ENCODE peak calls at places on chromosome 7, in six cellular contexts. X is A549, J is AG04449, D is epithelial cell of proximal tubule, S is AG09319, N is cardiac muscle cell. V is an unnamed sample.

GRCh38 chr7:124276005-124276606 is 243.2 kb upstream of the TMEM229A start:
- DNase-seq in N (peak), D (no peak), X (peak), J (no peak), S (no peak), V (no peak)

GRCh38 chr7:42574693-42575084 is 337.2 kb downstream of the C7orf25 start:
- DNase-seq in J (no peak), S (no peak), D (no peak), N (peak), X (no peak), V (peak)

GRCh38 chr7:43467406-43467805 is 115.5 kb upstream of the STK17A start:
- DNase-seq in J (no peak), N (peak), X (no peak), D (no peak), S (no peak), V (peak)

GRCh38 chr7:17181482-17181881 is 117.0 kb upstream of the AHR start:
- DNase-seq in N (no peak), D (no peak), S (no peak), J (no peak), X (no peak), V (no peak)

GRCh38 chr7:110839866-110840265 is 251.1 kb upstream of the LRRN3 start:
- DNase-seq in S (peak), D (no peak), N (peak), J (no peak), X (peak), V (peak)

GRCh38 chr7:111855842-111856227 is 293.5 kb upstream of the IMMP2L start:
- DNase-seq in S (no peak), N (peak), X (peak), D (no peak), J (no peak), V (peak)

GRCh38 chr7:99791667-99792356 is 7.8 kb upstream of the CYP3A4 start:
- DNase-seq in J (no peak), S (no peak), X (no peak), D (peak), N (no peak), V (peak)

GRCh38 chr7:69878015-69878414 is 279.7 kb downstream of the AUTS2 start:
- DNase-seq in J (no peak), D (no peak), S (no peak), N (no peak), X (no peak), V (no peak)

GRCh38 chr7:67019562-67020390 is 23.1 kb downstream of the TYW1 start:
- DNase-seq in D (no peak), J (no peak), X (no peak), S (no peak), N (no peak), V (peak)

GRCh38 chr7:135335628-135336139 is 102.0 kb downstream of the STRA8 start:
- DNase-seq in X (peak), S (no peak), J (no peak), D (no peak), N (peak), V (peak)

GRCh38 chr7:128430207-128430606 is 20.4 kb upstream of the IMPDH1 start:
- DNase-seq in J (no peak), S (no peak), N (no peak), X (peak), D (no peak), V (no peak)

GRCh38 chr7:50146692-50147091 is 53.6 kb upstream of the ZPBP start:
- DNase-seq in J (no peak), S (no peak), N (no peak), D (no peak), X (no peak), V (no peak)

GRCh38 chr7:131778601-131779000 is 222.2 kb upstream of the PODXL start:
- DNase-seq in S (no peak), N (no peak), X (no peak), J (no peak), D (no peak), V (no peak)

GRCh38 chr7:3120513-3120912 is 76.8 kb upstream of the CARD11 start:
- DNase-seq in D (no peak), S (no peak), J (no peak), N (no peak), X (no peak), V (no peak)

GRCh38 chr7:70849580-70850235 is 282.2 kb upstream of the GALNT17 start:
- DNase-seq in J (no peak), S (no peak), X (no peak), D (no peak), N (no peak), V (no peak)

GRCh38 chr7:108537229-108537628 is 11.3 kb upstream of the PNPLA8 start:
- DNase-seq in N (no peak), S (no peak), J (no peak), X (no peak), D (no peak), V (no peak)

GRCh38 chr7:157614457-157615020 is 277.7 kb downstream of the DNAJB6 start:
- DNase-seq in N (no peak), D (no peak), S (no peak), J (no peak), X (no peak), V (no peak)

GRCh38 chr7:138981332-138982203 is at the start of gene KIAA1549:
- DNase-seq in N (peak), S (peak), J (no peak), X (peak), D (no peak), V (peak)

GRCh38 chr7:45118830-45119452 is 7.4 kb upstream of the TBRG4 start:
- DNase-seq in S (no peak), J (no peak), N (no peak), X (no peak), D (no peak), V (no peak)

GRCh38 chr7:112133328-112133727 is 72.9 kb downstream of the DOCK4 start:
- DNase-seq in S (no peak), J (no peak), X (no peak), N (no peak), D (no peak), V (no peak)

GRCh38 chr7:73560035-73560835 is 2.7 kb upstream of the BCL7B start:
- DNase-seq in N (peak), J (peak), S (peak), X (peak), D (peak), V (peak)

GRCh38 chr7:125563964-125564529 is 634.4 kb upstream of the POT1 start:
- DNase-seq in J (no peak), S (no peak), X (no peak), N (no peak), D (no peak), V (no peak)

GRCh38 chr7:77687100-77687746 is 9.0 kb upstream of the RSBN1L start:
- DNase-seq in N (peak), J (no peak), X (no peak), S (no peak), D (no peak), V (peak)

GRCh38 chr7:74248156-74248555 is 6.0 kb downstream of the RFC2 start:
- DNase-seq in X (no peak), N (no peak), D (no peak), S (no peak), J (no peak), V (no peak)

GRCh38 chr7:143380264-143380645 is 890 bp upstream of the ZYX start:
- DNase-seq in D (no peak), N (peak), J (no peak), X (peak), S (peak), V (peak)

GRCh38 chr7:44258865-44259546 is 58.2 kb downstream of the YKT6 start:
- DNase-seq in D (no peak), J (no peak), N (no peak), S (no peak), X (no peak), V (no peak)

GRCh38 chr7:50851891-50852290 is 69.2 kb upstream of the GRB10 start:
- DNase-seq in J (no peak), N (no peak), D (no peak), X (no peak), S (no peak), V (no peak)

GRCh38 chr7:73822319-73823173 is 8.2 kb upstream of the CLDN4 start:
- DNase-seq in N (peak), S (peak), J (peak), X (peak), D (peak), V (peak)

GRCh38 chr7:147911224-147911623 is 679.3 kb upstream of the C7orf33 start:
- DNase-seq in J (no peak), D (no peak), X (no peak), N (peak), S (no peak), V (peak)

GRCh38 chr7:150404172-150404784 is 25.1 kb downstream of the ZNF775 start:
- DNase-seq in N (peak), X (no peak), D (no peak), S (no peak), J (no peak), V (peak)

GRCh38 chr7:64574481-64575159 is 11.7 kb upstream of the ZNF680 start:
- DNase-seq in J (no peak), S (no peak), N (peak), D (no peak), X (no peak), V (peak)

GRCh38 chr7:135257790-135258189 is 24.2 kb downstream of the STRA8 start:
- DNase-seq in X (no peak), S (no peak), D (no peak), N (no peak), J (no peak), V (no peak)

GRCh38 chr7:120941064-120941463 is 9.5 kb upstream of the ING3 start:
- DNase-seq in J (no peak), D (no peak), S (no peak), X (no peak), N (peak), V (peak)
- TF ChIP-seq CTCF in J (no peak), D (peak), S (peak), X (peak), N (peak), V (peak)

GRCh38 chr7:27933691-27934565 is 194.0 kb downstream of the TAX1BP1 start:
- DNase-seq in X (no peak), S (peak), J (no peak), D (no peak), N (peak), V (peak)

GRCh38 chr7:27928001-27928400 is 188.0 kb downstream of the TAX1BP1 start:
- DNase-seq in X (no peak), N (no peak), J (no peak), D (no peak), S (no peak), V (no peak)

GRCh38 chr7:27925573-27926201 is 185.7 kb downstream of the TAX1BP1 start:
- DNase-seq in D (no peak), N (no peak), J (no peak), S (no peak), X (no peak), V (no peak)

GRCh38 chr7:27930910-27931476 is 191.0 kb downstream of the TAX1BP1 start:
- DNase-seq in J (no peak), S (no peak), X (no peak), D (no peak), N (peak), V (no peak)

GRCh38 chr7:27929127-27929526 is 189.2 kb downstream of the TAX1BP1 start:
- DNase-seq in X (no peak), S (no peak), D (no peak), J (no peak), N (no peak), V (no peak)
- TF ChIP-seq CTCF in X (peak), S (no peak), D (no peak), J (no peak), N (no peak), V (no peak)

GRCh38 chr7:35241884-35242283 is 12.0 kb downstream of the TBX20 start:
- DNase-seq in S (no peak), X (no peak), N (no peak), D (no peak), J (no peak), V (no peak)
- TF ChIP-seq CTCF in S (no peak), X (no peak), N (no peak), D (peak), J (peak), V (no peak)

DNA sequence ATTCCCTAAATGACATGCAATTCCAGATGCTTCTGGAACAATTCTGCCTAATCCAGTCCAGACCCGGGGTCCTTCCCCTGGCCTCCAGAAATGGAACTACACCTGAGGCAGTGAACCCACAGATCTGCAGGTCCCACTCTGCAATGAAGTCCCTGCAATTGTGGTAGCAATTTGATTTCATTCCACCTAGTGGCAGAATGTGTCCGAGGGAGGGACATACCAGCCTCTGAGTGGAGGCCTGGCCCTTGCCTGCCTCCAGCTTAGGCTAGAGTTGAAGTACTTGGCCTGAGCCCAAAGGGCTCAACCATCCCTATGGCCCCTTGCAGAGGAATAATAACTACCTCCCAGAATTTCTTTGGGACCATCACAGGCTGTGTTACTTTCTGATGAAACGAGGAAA is 4.2 kb upstream of the CEP41 start:
- DNase-seq in S (no peak), X (peak), D (no peak), N (no peak), J (no peak), V (no peak)
- TF ChIP-seq CTCF in S (no peak), X (no peak), D (peak), N (no peak), J (no peak), V (no peak)

DNA sequence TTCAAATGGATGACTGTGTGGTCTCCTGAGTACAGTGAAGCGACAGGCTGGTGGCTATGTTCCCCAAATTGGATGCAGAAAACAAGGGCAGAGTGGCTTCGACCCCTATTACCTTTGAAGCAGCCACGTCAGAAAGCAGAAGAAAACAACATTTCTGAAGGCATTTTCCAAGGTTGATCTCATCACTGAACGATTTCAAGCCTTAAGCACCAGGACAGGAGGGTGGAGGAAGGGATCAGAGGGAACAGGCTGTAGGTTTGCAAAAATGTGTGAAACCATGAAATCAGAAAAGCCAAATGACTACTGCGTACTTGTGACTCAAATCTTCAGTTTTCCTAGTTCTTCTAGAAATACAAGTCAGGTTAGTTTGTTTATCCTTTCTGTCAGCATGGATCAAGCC is 181.0 kb upstream of the TMEM106B start:
- DNase-seq in X (no peak), S (no peak), D (no peak), J (no peak), N (no peak), V (peak)
- TF ChIP-seq CTCF in X (no peak), S (no peak), D (no peak), J (no peak), N (no peak), V (no peak)

V was measured in fibroblast of mammary gland.